ENCODE peak calls at places on chromosomes 1 and 21, in four cellular contexts. One of them, this sample, is unnamed.

GRCh38 chr1:224168859-224169380 is 14.1 kb upstream of the DEGS1 start:
- DNase-seq in stomach: no peak
- DNase-seq in transverse colon: no peak
- DNase-seq in H9: no peak
- DNase-seq in this sample: peak

GRCh38 chr1:227937031-227937430 is 10.7 kb downstream of the WNT9A start:
- DNase-seq in transverse colon: peak
- DNase-seq in stomach: no peak
- DNase-seq in H9: no peak
- DNase-seq in this sample: peak

GRCh38 chr1:64798857-64799256 is 54.0 kb downstream of the RAVER2 start:
- DNase-seq in H9: no peak
- DNase-seq in transverse colon: no peak
- DNase-seq in stomach: no peak
- DNase-seq in this sample: no peak

GRCh38 chr1:39590546-39590945 is 14.0 kb upstream of the PABPC4 start:
- DNase-seq in H9: no peak
- DNase-seq in stomach: no peak
- DNase-seq in transverse colon: no peak
- DNase-seq in this sample: no peak

GRCh38 chr1:162916407-162916806 is 55.4 kb upstream of the CCDC190 start:
- DNase-seq in transverse colon: no peak
- DNase-seq in stomach: no peak
- DNase-seq in H9: no peak
- DNase-seq in this sample: no peak

GRCh38 chr21:44288251-44289110 is 2.8 kb downstream of the AIRE start:
- DNase-seq in transverse colon: no peak
- DNase-seq in H9: no peak
- DNase-seq in stomach: no peak
- DNase-seq in this sample: no peak

GRCh38 chr1:68128820-68129219 is 78.4 kb upstream of the DIRAS3 start:
- DNase-seq in stomach: no peak
- DNase-seq in transverse colon: no peak
- DNase-seq in H9: no peak
- DNase-seq in this sample: no peak

GRCh38 chr1:223652436-223652901 is 13.0 kb downstream of the CAPN8 start:
- DNase-seq in H9: peak
- DNase-seq in stomach: no peak
- DNase-seq in transverse colon: no peak
- DNase-seq in this sample: no peak

GRCh38 chr21:44986471-44987291 is 46.9 kb downstream of the SLX9 start:
- DNase-seq in transverse colon: no peak
- DNase-seq in H9: no peak
- DNase-seq in stomach: no peak
- DNase-seq in this sample: peak

GRCh38 chr1:153928776-153929432 is 6.1 kb upstream of the GATAD2B start:
- DNase-seq in stomach: no peak
- DNase-seq in transverse colon: no peak
- DNase-seq in H9: no peak
- DNase-seq in this sample: no peak

GRCh38 chr1:83497563-83497962 is 501.4 kb downstream of the TTLL7 start:
- DNase-seq in H9: peak
- DNase-seq in stomach: no peak
- DNase-seq in transverse colon: no peak
- DNase-seq in this sample: no peak

GRCh38 chr21:33975548-33976081 is 60.0 kb upstream of the ATP5PO start:
- DNase-seq in transverse colon: peak
- DNase-seq in stomach: no peak
- DNase-seq in H9: no peak
- DNase-seq in this sample: no peak

GRCh38 chr1:17230671-17231310 is 18.1 kb upstream of the PADI3 start:
- DNase-seq in H9: no peak
- DNase-seq in transverse colon: no peak
- DNase-seq in stomach: no peak
- DNase-seq in this sample: no peak

GRCh38 chr1:17235135-17235880 is 13.6 kb upstream of the PADI3 start:
- DNase-seq in stomach: no peak
- DNase-seq in transverse colon: no peak
- DNase-seq in H9: no peak
- DNase-seq in this sample: no peak

GRCh38 chr1:17234405-17234804 is 14.5 kb upstream of the PADI3 start:
- DNase-seq in transverse colon: no peak
- DNase-seq in stomach: no peak
- DNase-seq in H9: no peak
- DNase-seq in this sample: no peak

GRCh38 chr1:17233675-17234074 is 15.2 kb upstream of the PADI3 start:
- DNase-seq in stomach: peak
- DNase-seq in transverse colon: peak
- DNase-seq in H9: no peak
- DNase-seq in this sample: no peak

GRCh38 chr1:17232759-17233661 is 15.9 kb upstream of the PADI3 start:
- DNase-seq in H9: no peak
- DNase-seq in transverse colon: peak
- DNase-seq in stomach: no peak
- DNase-seq in this sample: no peak
- H3K27ac ChIP-seq in H9: no peak
- H3K27ac ChIP-seq in transverse colon: peak
- H3K27ac ChIP-seq in stomach: no peak
- H3K27ac ChIP-seq in this sample: no peak

GRCh38 chr1:33583567-33583966 is 111.1 kb downstream of the ZSCAN20 start:
- DNase-seq in H9: no peak
- DNase-seq in transverse colon: no peak
- DNase-seq in stomach: no peak
- DNase-seq in this sample: no peak

GRCh38 chr1:33576821-33577599 is 104.6 kb downstream of the ZSCAN20 start:
- DNase-seq in stomach: no peak
- DNase-seq in H9: no peak
- DNase-seq in transverse colon: no peak
- DNase-seq in this sample: no peak

GRCh38 chr1:33577663-33578062 is 105.2 kb downstream of the ZSCAN20 start:
- DNase-seq in H9: no peak
- DNase-seq in stomach: no peak
- DNase-seq in transverse colon: no peak
- DNase-seq in this sample: no peak

GRCh38 chr1:33575324-33575879 is 103.0 kb downstream of the ZSCAN20 start:
- DNase-seq in H9: no peak
- DNase-seq in stomach: no peak
- DNase-seq in transverse colon: no peak
- DNase-seq in this sample: no peak

DNA sequence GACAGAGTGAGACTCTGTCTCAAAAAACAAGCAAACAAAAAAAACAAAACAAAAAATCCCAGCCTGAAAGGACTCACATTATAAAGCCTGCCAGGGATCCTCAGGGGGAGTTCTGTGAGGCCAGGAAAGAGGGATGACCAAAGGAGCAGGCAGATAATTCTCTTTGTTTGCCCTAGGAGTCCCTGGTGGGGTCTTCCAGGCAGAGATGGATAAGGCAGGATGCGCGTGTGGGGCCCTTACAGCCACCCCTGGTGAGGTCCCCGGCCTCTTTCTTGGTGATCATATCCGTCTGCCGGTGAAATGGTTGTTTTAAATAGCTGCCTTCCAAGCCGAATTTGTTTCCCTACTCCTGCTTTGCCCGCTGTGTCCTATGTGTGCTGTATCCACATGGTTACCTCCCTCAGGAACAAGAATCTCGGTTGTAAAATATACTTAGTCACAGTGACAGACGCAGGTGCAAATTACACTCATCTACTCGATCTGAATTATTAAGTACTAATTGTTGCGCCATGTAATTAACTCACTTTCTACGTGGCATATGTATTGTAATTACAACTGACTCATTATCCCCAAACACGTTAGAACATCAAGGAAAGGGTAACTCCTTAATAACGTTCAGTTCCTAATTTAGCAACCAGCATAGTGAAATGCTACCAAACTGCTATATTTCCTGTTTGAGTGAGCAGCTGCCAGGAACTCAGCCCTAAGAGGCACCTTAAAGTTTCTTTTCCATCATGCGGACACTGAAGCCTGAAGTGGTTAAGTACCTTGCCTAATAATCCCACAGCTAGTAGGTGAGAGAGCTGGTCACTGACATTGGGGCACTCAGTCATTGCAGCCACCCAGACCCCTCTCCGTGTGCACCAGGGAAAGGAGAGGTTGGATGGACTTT is 106.4 kb downstream of the ZSCAN20 start:
- DNase-seq in H9: no peak
- DNase-seq in transverse colon: no peak
- DNase-seq in stomach: no peak
- DNase-seq in this sample: no peak
- H3K27ac ChIP-seq in H9: no peak
- H3K27ac ChIP-seq in transverse colon: no peak
- H3K27ac ChIP-seq in stomach: no peak
- H3K27ac ChIP-seq in this sample: no peak

GRCh38 chr1:234919061-234919755 is 209.4 kb downstream of the TOMM20 start:
- DNase-seq in stomach: no peak
- DNase-seq in H9: no peak
- DNase-seq in transverse colon: peak
- DNase-seq in this sample: peak

GRCh38 chr1:234920136-234920842 is 208.3 kb downstream of the TOMM20 start:
- DNase-seq in H9: no peak
- DNase-seq in stomach: peak
- DNase-seq in transverse colon: peak
- DNase-seq in this sample: no peak

GRCh38 chr1:234917495-234918188 is 211.0 kb downstream of the TOMM20 start:
- DNase-seq in stomach: no peak
- DNase-seq in transverse colon: no peak
- DNase-seq in H9: no peak
- DNase-seq in this sample: no peak

GRCh38 chr1:234916840-234917239 is 211.8 kb downstream of the TOMM20 start:
- DNase-seq in transverse colon: no peak
- DNase-seq in stomach: no peak
- DNase-seq in H9: no peak
- DNase-seq in this sample: peak

DNA sequence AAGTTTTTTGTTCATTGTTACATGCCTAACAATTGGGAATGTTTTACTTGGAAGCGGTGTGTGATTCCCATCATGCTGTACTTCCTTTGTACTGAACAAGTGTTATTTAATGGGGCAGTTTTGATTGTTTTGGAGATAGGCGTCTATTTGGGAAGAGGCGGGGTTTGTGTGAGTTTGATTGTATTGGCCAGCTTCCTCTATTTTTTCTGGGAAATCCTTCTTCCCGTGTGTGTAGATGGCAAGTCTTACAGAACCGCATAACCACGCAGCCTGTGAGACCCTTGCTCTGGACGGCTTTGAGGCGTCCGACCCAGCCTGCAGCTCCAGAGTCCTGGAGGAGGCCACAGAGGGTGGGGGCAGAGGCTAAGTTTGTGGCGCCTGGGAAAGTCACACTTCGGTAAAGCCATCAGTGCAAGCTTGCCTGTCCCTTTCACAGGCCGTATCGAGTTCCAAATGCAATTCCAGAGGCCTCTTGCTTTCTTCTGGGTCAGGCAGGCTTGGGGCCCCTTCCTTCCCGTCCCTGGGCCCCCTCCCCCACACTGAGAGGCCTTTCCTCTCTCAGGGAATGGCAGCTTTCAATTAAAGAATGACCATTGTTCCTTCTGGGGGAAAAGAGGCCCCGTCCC is 210.3 kb downstream of the TOMM20 start:
- DNase-seq in H9: no peak
- DNase-seq in stomach: peak
- DNase-seq in transverse colon: peak
- DNase-seq in this sample: peak
- H3K27ac ChIP-seq in H9: no peak
- H3K27ac ChIP-seq in stomach: peak
- H3K27ac ChIP-seq in transverse colon: peak
- H3K27ac ChIP-seq in this sample: peak

GRCh38 chr1:201154389-201155165 is at the start of gene TMEM9:
- DNase-seq in transverse colon: peak
- DNase-seq in H9: peak
- DNase-seq in stomach: peak
- DNase-seq in this sample: peak
- H3K27ac ChIP-seq in transverse colon: peak
- H3K27ac ChIP-seq in H9: no peak
- H3K27ac ChIP-seq in stomach: peak
- H3K27ac ChIP-seq in this sample: no peak

GRCh38 chr1:58720680-58721079 is 20.8 kb upstream of the MYSM1 start:
- DNase-seq in H9: no peak
- DNase-seq in stomach: no peak
- DNase-seq in transverse colon: no peak
- DNase-seq in this sample: no peak

GRCh38 chr1:58717979-58718378 is 18.1 kb upstream of the MYSM1 start:
- DNase-seq in stomach: no peak
- DNase-seq in H9: no peak
- DNase-seq in transverse colon: no peak
- DNase-seq in this sample: no peak

GRCh38 chr1:58715108-58715507 is 15.2 kb upstream of the MYSM1 start:
- DNase-seq in stomach: no peak
- DNase-seq in H9: no peak
- DNase-seq in transverse colon: no peak
- DNase-seq in this sample: no peak

GRCh38 chr1:58721247-58721820 is 21.5 kb upstream of the MYSM1 start:
- DNase-seq in transverse colon: no peak
- DNase-seq in stomach: no peak
- DNase-seq in H9: no peak
- DNase-seq in this sample: no peak

GRCh38 chr1:58718435-58718834 is 18.6 kb upstream of the MYSM1 start:
- DNase-seq in stomach: no peak
- DNase-seq in transverse colon: no peak
- DNase-seq in H9: no peak
- DNase-seq in this sample: no peak
- H3K27ac ChIP-seq in stomach: no peak
- H3K27ac ChIP-seq in transverse colon: peak
- H3K27ac ChIP-seq in H9: no peak
- H3K27ac ChIP-seq in this sample: no peak

GRCh38 chr21:42257091-42257760 is 38.3 kb downstream of the ABCG1 start:
- DNase-seq in stomach: no peak
- DNase-seq in transverse colon: no peak
- DNase-seq in H9: no peak
- DNase-seq in this sample: no peak

GRCh38 chr21:42258150-42258884 is 39.4 kb downstream of the ABCG1 start:
- DNase-seq in transverse colon: peak
- DNase-seq in H9: peak
- DNase-seq in stomach: peak
- DNase-seq in this sample: peak

GRCh38 chr21:42256316-42256715 is 37.4 kb downstream of the ABCG1 start:
- DNase-seq in stomach: no peak
- DNase-seq in transverse colon: no peak
- DNase-seq in H9: no peak
- DNase-seq in this sample: no peak

GRCh38 chr21:42260121-42260520 is 41.2 kb downstream of the ABCG1 start:
- DNase-seq in transverse colon: no peak
- DNase-seq in H9: no peak
- DNase-seq in stomach: no peak
- DNase-seq in this sample: no peak

DNA sequence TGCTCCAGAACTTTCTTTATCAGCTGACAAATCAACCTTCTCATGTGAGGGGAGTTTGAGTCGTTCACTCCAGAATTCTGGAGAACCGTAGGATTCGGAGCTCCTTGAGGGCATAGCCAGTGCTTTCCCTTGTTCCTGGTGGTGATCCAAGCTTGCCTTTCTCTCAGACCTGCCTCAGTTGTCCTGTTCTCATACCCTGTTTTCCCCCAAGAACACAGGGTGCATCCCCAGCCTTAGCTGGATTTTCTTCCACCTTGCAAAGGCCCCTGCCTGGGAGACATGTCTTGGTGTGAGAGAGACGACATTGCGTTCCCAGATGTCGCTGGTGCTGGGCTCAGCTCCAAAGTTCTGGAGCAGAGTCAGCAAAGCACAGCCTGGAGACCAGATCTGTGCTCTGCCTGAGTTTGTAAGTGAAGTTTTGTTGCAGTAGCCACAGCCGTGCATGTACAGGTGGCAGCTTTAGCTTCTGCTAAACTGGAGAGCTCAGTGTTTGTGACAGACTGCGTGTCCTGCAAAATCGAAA is 40.0 kb downstream of the ABCG1 start:
- DNase-seq in transverse colon: no peak
- DNase-seq in stomach: no peak
- DNase-seq in H9: no peak
- DNase-seq in this sample: no peak
- H3K27ac ChIP-seq in transverse colon: no peak
- H3K27ac ChIP-seq in stomach: no peak
- H3K27ac ChIP-seq in H9: no peak
- H3K27ac ChIP-seq in this sample: no peak